ENCODE peak calls at places on chromosomes 11 and 22, in ten cellular contexts. N is CD8-positive, alpha-beta T cell; Y is DMS 273 treated with DMSO at 0.1 percent for 48 hours; O is right atrium auricular region; H is pulmonary artery endothelial cell; M is NCI-H1092 treated with DMSO at 0.1 percent for 48 hours; E is skeletal muscle cell; G is fibroblast of the aortic adventitia; F is AG20443; D is body of pancreas. Z is an unnamed sample.

GRCh38 chr11:113193894-113194293 is 120.5 kb upstream of the TTC12 start:
- DNase-seq in N (no peak), Y (peak), O (peak), H (no peak), M (peak), E (no peak), G (peak), F (no peak), D (peak), Z (peak)

GRCh38 chr11:2569731-2570210 is 125.0 kb downstream of the KCNQ1 start:
- DNase-seq in N (no peak), Y (no peak), O (no peak), H (no peak), M (no peak), E (no peak), G (no peak), F (no peak), D (peak), Z (no peak)

GRCh38 chr11:115284766-115285165 is 219.4 kb downstream of the CADM1 start:
- DNase-seq in N (no peak), Y (no peak), O (no peak), H (no peak), M (no peak), E (no peak), G (no peak), F (no peak), D (no peak), Z (no peak)

GRCh38 chr22:19041403-19042074 is 80.7 kb downstream of the DGCR2 start:
- DNase-seq in N (no peak), Y (no peak), O (no peak), H (no peak), M (no peak), E (no peak), G (no peak), F (no peak), D (no peak), Z (no peak)

GRCh38 chr22:17171016-17171312 is 11.9 kb upstream of the HDHD5 start:
- DNase-seq in N (no peak), Y (no peak), O (no peak), H (no peak), M (no peak), E (no peak), G (no peak), F (no peak), D (no peak), Z (no peak)

GRCh38 chr22:37126383-37126782 is 16.9 kb upstream of the TMPRSS6 start:
- DNase-seq in N (no peak), Y (no peak), O (no peak), H (no peak), M (no peak), E (no peak), G (no peak), F (no peak), D (no peak), Z (no peak)

GRCh38 chr11:118157186-118157895 is 4.7 kb upstream of the SCN4B start:
- DNase-seq in N (no peak), Y (no peak), O (no peak), H (no peak), M (no peak), E (no peak), G (no peak), F (no peak), D (no peak), Z (no peak)

GRCh38 chr11:66323684-66324083 is 6.8 kb upstream of the CD248 start:
- DNase-seq in N (no peak), Y (no peak), O (no peak), H (no peak), M (no peak), E (no peak), G (no peak), F (no peak), D (no peak), Z (no peak)

GRCh38 chr11:118883368-118884071 is at the start of gene CXCR5:
- DNase-seq in N (peak), Y (no peak), O (no peak), H (no peak), M (no peak), E (no peak), G (no peak), F (no peak), D (no peak), Z (no peak)

GRCh38 chr11:18698341-18699268 is at the start of gene TMEM86A:
- DNase-seq in N (peak), Y (no peak), O (peak), H (peak), M (peak), E (peak), G (peak), F (peak), D (peak), Z (peak)

GRCh38 chr11:64823568-64824119 is 13.3 kb upstream of the MEN1 start:
- DNase-seq in N (no peak), Y (no peak), O (no peak), H (no peak), M (no peak), E (no peak), G (no peak), F (no peak), D (no peak), Z (no peak)

GRCh38 chr22:49903322-49904039 is 14.8 kb downstream of the ALG12 start:
- DNase-seq in N (no peak), Y (no peak), O (no peak), H (no peak), M (peak), E (no peak), G (no peak), F (no peak), D (no peak), Z (no peak)

GRCh38 chr11:12600829-12601228 is 73.4 kb upstream of the TEAD1 start:
- DNase-seq in N (no peak), Y (no peak), O (no peak), H (no peak), M (no peak), E (no peak), G (no peak), F (no peak), D (no peak), Z (no peak)

GRCh38 chr11:117587416-117587815 is 209.6 kb downstream of the DSCAML1 start:
- DNase-seq in N (no peak), Y (no peak), O (no peak), H (no peak), M (no peak), E (no peak), G (no peak), F (no peak), D (no peak), Z (no peak)

GRCh38 chr11:85884581-85885021 is 29.4 kb downstream of the CCDC83 start:
- DNase-seq in N (no peak), Y (no peak), O (no peak), H (no peak), M (no peak), E (no peak), G (peak), F (no peak), D (no peak), Z (peak)

GRCh38 chr11:119460582-119460981 is 37.6 kb upstream of the THY1 start:
- DNase-seq in N (no peak), Y (peak), O (no peak), H (no peak), M (no peak), E (peak), G (peak), F (peak), D (no peak), Z (peak)

GRCh38 chr11:35680506-35680905 is 17.9 kb downstream of the TRIM44 start:
- DNase-seq in N (no peak), Y (no peak), O (no peak), H (no peak), M (no peak), E (no peak), G (no peak), F (no peak), D (no peak), Z (no peak)

Z was measured in AG10803.